ENCODE peak calls at places on chromosomes 12 and 14, in five cellular contexts. F, C, G, Q and Z are unnamed samples.

GRCh38 chr14:23091294-23092225 is 3.4 kb downstream of the ACIN1 start:
- DNase-seq in F (no peak), G (no peak), C (no peak), Q (no peak), Z (no peak)

GRCh38 chr12:95547522-95548055 is 3.7 kb downstream of the USP44 start:
- DNase-seq in C (no peak), Q (no peak), F (no peak), G (peak), Z (no peak)

GRCh38 chr14:100132161-100132902 is 27.1 kb downstream of the DEGS2 start:
- DNase-seq in G (peak), F (no peak), C (no peak), Q (no peak), Z (peak)

GRCh38 chr12:14322403-14322802 is 43.1 kb upstream of the ATF7IP start:
- DNase-seq in Q (no peak), C (no peak), G (no peak), F (no peak), Z (no peak)

GRCh38 chr12:32027684-32028355 is 68.6 kb downstream of the RESF1 start:
- DNase-seq in Q (no peak), G (no peak), F (no peak), C (no peak), Z (no peak)

GRCh38 chr14:29111554-29111953 is 345.0 kb downstream of the FOXG1 start:
- DNase-seq in Q (no peak), C (no peak), F (no peak), G (no peak), Z (no peak)

GRCh38 chr14:54627325-54627717 is 60.4 kb downstream of the SAMD4A start:
- DNase-seq in Q (no peak), C (no peak), G (no peak), F (no peak), Z (no peak)

GRCh38 chr12:4225571-4225970 is 48.0 kb upstream of the CCND2 start:
- DNase-seq in Q (no peak), F (peak), G (no peak), C (no peak), Z (no peak)

GRCh38 chr12:60106207-60106606 is 510.4 kb downstream of the SLC16A7 start:
- DNase-seq in F (no peak), C (no peak), Q (no peak), G (no peak), Z (no peak)

GRCh38 chr14:92785601-92786426 is 8.3 kb upstream of the GOLGA5 start:
- DNase-seq in C (no peak), G (peak), Q (no peak), F (no peak), Z (no peak)

GRCh38 chr14:66782853-66783252 is 274.9 kb downstream of the GPHN start:
- DNase-seq in C (no peak), F (no peak), G (no peak), Q (no peak), Z (no peak)

GRCh38 chr12:56978397-56979138 is 21.2 kb upstream of the RDH16 start:
- DNase-seq in G (no peak), Q (no peak), C (no peak), F (peak), Z (no peak)

GRCh38 chr14:101098641-101099040 is 195.1 kb upstream of the RTL1 start:
- DNase-seq in G (no peak), C (no peak), Q (no peak), F (no peak), Z (no peak)

GRCh38 chr12:13000616-13000934 is 510 bp upstream of the HEBP1 start:
- DNase-seq in C (no peak), Q (peak), G (no peak), F (no peak), Z (no peak)

GRCh38 chr14:61927521-61927920 is 165.3 kb downstream of the SNAPC1 start:
- DNase-seq in G (no peak), Q (no peak), C (no peak), F (no peak), Z (no peak)

GRCh38 chr12:122067966-122068365 is 10.6 kb upstream of the MLXIP start:
- DNase-seq in C (no peak), Q (no peak), G (no peak), F (no peak), Z (no peak)

GRCh38 chr12:19018302-19018980 is 111.1 kb upstream of the PLEKHA5 start:
- DNase-seq in C (no peak), F (no peak), G (no peak), Q (no peak), Z (no peak)

GRCh38 chr12:15956413-15957185 is 45.5 kb downstream of the DERA start:
- DNase-seq in Q (no peak), F (no peak), G (no peak), C (no peak), Z (no peak)

GRCh38 chr12:52364901-52365489 is 2.3 kb downstream of the KRT85 start:
- DNase-seq in C (no peak), F (no peak), G (no peak), Q (no peak), Z (no peak)

GRCh38 chr12:114918535-114919233 is 234.7 kb upstream of the TBX3 start:
- DNase-seq in C (no peak), Q (no peak), F (no peak), G (peak), Z (peak)

GRCh38 chr12:103455020-103455763 is 40.6 kb downstream of the C12orf42 start:
- DNase-seq in G (no peak), C (no peak), Q (no peak), F (no peak), Z (no peak)

GRCh38 chr12:45959728-45960127 is 30.6 kb downstream of the SCAF11 start:
- DNase-seq in G (no peak), F (no peak), C (no peak), Q (peak), Z (no peak)

GRCh38 chr12:42130670-42131402 is 13.8 kb downstream of the GXYLT1 start:
- DNase-seq in G (no peak), C (no peak), Q (no peak), F (peak), Z (no peak)

GRCh38 chr12:21350975-21351374 is 16.3 kb upstream of the SLCO1A2 start:
- DNase-seq in C (no peak), F (no peak), G (no peak), Q (no peak), Z (no peak)

GRCh38 chr12:69431604-69432222 is 38.5 kb upstream of the FRS2 start:
- DNase-seq in Q (no peak), C (no peak), F (no peak), G (no peak), Z (no peak)

GRCh38 chr12:124713041-124713435 is 145.6 kb upstream of the NCOR2 start:
- DNase-seq in Q (no peak), F (peak), C (no peak), G (no peak), Z (no peak)

GRCh38 chr12:75560167-75560566 is 48.8 kb upstream of the KRR1 start:
- DNase-seq in Q (no peak), G (no peak), F (no peak), C (no peak), Z (no peak)